ENCODE peak calls at places on chromosomes 2 and 18, in five cellular contexts. I is HepG2, H is GM12878, Z is H1, P is HCT116. R is an unnamed sample.

GRCh38 chr2:18369750-18370149 is 190.7 kb downstream of the RDH14 start:
- DNase-seq in I (no peak), Z (no peak), P (no peak), H (no peak), R (no peak)

GRCh38 chr2:204030337-204030736 is 93.8 kb downstream of the ICOS start:
- DNase-seq in P (no peak), I (no peak), Z (no peak), H (no peak), R (no peak)

GRCh38 chr2:160813506-160813858 is 319.9 kb upstream of the RBMS1 start:
- DNase-seq in I (no peak), P (no peak), Z (no peak), H (no peak), R (no peak)

GRCh38 chr2:68832161-68832869 is 38.9 kb downstream of the BMP10 start:
- DNase-seq in P (no peak), H (peak; percentile 31), I (no peak), Z (no peak), R (peak; percentile 34)

GRCh38 chr2:96414161-96414713 is 78.7 kb downstream of the NCAPH start:
- DNase-seq in Z (no peak), I (no peak), P (no peak), H (no peak), R (no peak)

GRCh38 chr2:239760596-239760995 is 264.5 kb downstream of the NDUFA10 start:
- DNase-seq in H (no peak), I (no peak), P (no peak), Z (no peak), R (no peak)

GRCh38 chr2:36013064-36013463 is 342.5 kb upstream of the CRIM1 start:
- DNase-seq in H (no peak), Z (no peak), I (no peak), P (no peak), R (no peak)

GRCh38 chr2:38750011-38750792 is 959 bp downstream of the SRSF7 start:
- DNase-seq in I (no peak), H (no peak), P (no peak), Z (no peak), R (peak; percentile 61)

GRCh38 chr2:149650006-149650405 is 62.4 kb upstream of the MMADHC start:
- DNase-seq in Z (no peak), P (no peak), H (no peak), I (no peak), R (no peak)

GRCh38 chr2:233406865-233407264 is 52.6 kb downstream of the DGKD start:
- DNase-seq in I (no peak), H (no peak), P (no peak), Z (no peak), R (no peak)

GRCh38 chr2:180033993-180034894 is 27.1 kb upstream of the CWC22 start:
- DNase-seq in H (no peak), P (no peak), I (no peak), Z (no peak), R (peak; percentile 73)

GRCh38 chr2:120243211-120243610 is 9.4 kb upstream of the RALB start:
- DNase-seq in H (no peak), Z (no peak), P (no peak), I (no peak), R (no peak)

GRCh38 chr2:197293252-197294007 is 17.1 kb downstream of the ANKRD44 start:
- DNase-seq in H (no peak), Z (no peak), I (no peak), P (no peak), R (no peak)
- TF ChIP-seq SRF in H (no peak), Z (no peak), I (no peak), P (no peak), R (no peak)

DNA sequence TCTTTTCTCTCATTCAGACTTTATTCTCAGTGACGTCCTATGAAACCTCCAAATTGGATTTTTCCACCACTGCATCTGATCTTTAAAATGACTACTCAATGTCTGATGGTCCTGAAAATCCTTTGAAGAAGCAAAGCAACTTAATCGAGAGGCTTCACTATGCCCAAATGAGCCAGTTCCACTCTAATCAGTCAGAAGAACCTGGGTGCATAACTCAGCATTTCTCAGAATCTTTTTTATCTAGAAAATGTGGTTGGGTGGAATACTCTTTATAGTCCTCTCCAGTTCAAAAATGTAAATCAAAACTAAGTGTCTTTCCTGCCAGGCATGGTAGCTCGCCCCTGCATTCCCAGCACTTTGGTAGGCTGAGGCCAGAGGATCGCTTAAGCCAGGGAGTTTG is 60.7 kb downstream of the PRELID3A start:
- DNase-seq in Z (no peak), P (no peak), H (no peak), I (no peak), R (no peak)
- TF ChIP-seq SRF in Z (no peak), P (no peak), H (no peak), I (no peak), R (no peak)

DNA sequence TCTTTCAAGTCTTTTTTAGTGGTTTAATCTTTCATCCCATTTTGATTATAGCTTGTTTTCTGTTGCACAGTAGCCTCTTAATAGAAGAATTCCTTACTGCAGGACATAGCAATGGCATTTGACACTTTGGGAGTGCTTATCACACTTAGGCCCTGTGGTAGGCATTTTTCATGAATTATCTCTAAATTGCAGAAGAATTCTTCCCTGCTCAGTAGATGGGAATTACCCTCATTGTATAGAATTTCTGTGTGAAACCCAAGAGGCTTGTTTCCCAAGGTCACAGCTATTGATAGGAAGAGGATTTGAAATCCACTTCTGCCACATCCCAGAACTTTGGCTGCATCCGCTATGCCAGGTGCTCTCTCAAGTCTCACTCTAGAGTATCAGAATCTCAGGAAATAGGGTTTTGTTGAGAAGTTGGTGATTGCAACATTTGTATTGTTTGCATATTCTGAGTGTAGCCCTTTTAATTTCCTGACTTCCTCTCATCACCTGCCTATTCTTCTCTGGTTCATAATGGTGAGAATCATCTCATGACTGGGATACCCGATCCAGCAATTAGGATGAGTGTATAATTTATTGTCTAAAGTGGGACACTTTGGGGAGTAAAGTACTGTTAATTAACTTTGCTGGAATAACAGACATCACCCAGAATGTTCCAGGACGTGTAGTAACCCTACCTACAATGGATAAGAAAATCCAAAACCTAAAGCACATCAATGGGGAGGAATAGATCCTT is 255.2 kb upstream of the RASGRP3 start:
- DNase-seq in P (no peak), H (no peak), Z (no peak), I (no peak), R (no peak)
- TF ChIP-seq SRF in P (no peak), H (no peak), Z (no peak), I (no peak), R (no peak)

GRCh38 chr2:172822585-172822984 is 86.9 kb downstream of the RAPGEF4 start:
- DNase-seq in H (no peak), I (no peak), P (no peak), Z (no peak), R (no peak)
- TF ChIP-seq SRF in H (no peak), I (no peak), P (no peak), Z (no peak), R (no peak)

R was measured in K562.